ENCODE peak calls at places on chromosomes 6 and 20, in seven cellular contexts. H is tibial artery, A is heart right ventricle, Y is transverse colon, V is GM23248, S is psoas muscle, F is fibroblast of lung. W is an unnamed sample.

GRCh38 chr6:29967379-29968010 is 25.2 kb downstream of the HLA-A start:
- DNase-seq in H (no peak), A (no peak), Y (peak; percentile 75), V (peak; percentile 37), S (no peak), F (peak; percentile 6), W (no peak)

GRCh38 chr20:48679603-48680002 is 148.2 kb downstream of the PREX1 start:
- DNase-seq in H (no peak), A (no peak), Y (peak; percentile 88), V (no peak), S (no peak), F (no peak), W (no peak)

GRCh38 chr6:3235486-3235885 is 8.0 kb upstream of the TUBB2B start:
- DNase-seq in H (peak; percentile 9), A (no peak), Y (no peak), V (no peak), S (no peak), F (no peak), W (no peak)

GRCh38 chr6:10424005-10424404 is 9.1 kb upstream of the TFAP2A start:
- DNase-seq in H (no peak), A (no peak), Y (no peak), V (no peak), S (no peak), F (no peak), W (no peak)

GRCh38 chr6:136782021-136782770 is 10.1 kb downstream of the MAP3K5 start:
- DNase-seq in H (no peak), A (no peak), Y (no peak), V (peak; percentile 67), S (no peak), F (peak; percentile 75), W (no peak)

GRCh38 chr20:20441259-20441658 is 73.4 kb downstream of the INSM1 start:
- DNase-seq in H (no peak), A (no peak), Y (no peak), V (no peak), S (no peak), F (no peak), W (no peak)

GRCh38 chr6:53038148-53038547 is 27.1 kb upstream of the FBXO9 start:
- DNase-seq in H (no peak), A (no peak), Y (no peak), V (no peak), S (no peak), F (no peak), W (no peak)

GRCh38 chr6:1581120-1581991 is 28.4 kb upstream of the FOXC1 start:
- DNase-seq in H (no peak), A (no peak), Y (no peak), V (no peak), S (no peak), F (no peak), W (no peak)

GRCh38 chr6:3159805-3160781 is 2.7 kb upstream of the TUBB2A start:
- DNase-seq in H (no peak), A (no peak), Y (peak; percentile 84), V (no peak), S (no peak), F (peak; percentile 83), W (no peak)

GRCh38 chr6:6885521-6886088 is 222.2 kb upstream of the RREB1 start:
- DNase-seq in H (peak; percentile 75), A (peak; percentile 62), Y (peak; percentile 28), V (no peak), S (peak; percentile 82), F (no peak), W (peak; percentile 47)

GRCh38 chr6:46575530-46575929 is 77.1 kb downstream of the CYP39A1 start:
- DNase-seq in H (no peak), A (peak; percentile 9), Y (no peak), V (no peak), S (no peak), F (no peak), W (peak; percentile 15)

GRCh38 chr6:35736293-35736894 is 438 bp upstream of the ARMC12 start:
- DNase-seq in H (peak; percentile 84), A (peak; percentile 77), Y (peak; percentile 89), V (peak; percentile 53), S (peak; percentile 84), F (peak; percentile 25), W (peak; percentile 78)

GRCh38 chr6:30767158-30767943 is 23.0 kb upstream of the IER3 start:
- DNase-seq in H (no peak), A (no peak), Y (no peak), V (no peak), S (no peak), F (no peak), W (no peak)

GRCh38 chr20:17614176-17614811 is 44.4 kb downstream of the DSTN start:
- DNase-seq in H (peak; percentile 95), A (peak; percentile 86), Y (peak; percentile 78), V (peak; percentile 61), S (peak; percentile 91), F (peak; percentile 33), W (peak; percentile 87)

GRCh38 chr6:134029495-134030455 is 22.6 kb downstream of the SLC2A12 start:
- DNase-seq in H (no peak), A (no peak), Y (no peak), V (peak; percentile 31), S (no peak), F (peak; percentile 39), W (no peak)

GRCh38 chr6:105993769-105994521 is 92.2 kb upstream of the PRDM1 start:
- DNase-seq in H (no peak), A (peak; percentile 36), Y (peak; percentile 45), V (peak; percentile 78), S (peak; percentile 64), F (peak; percentile 42), W (peak; percentile 27)

GRCh38 chr6:47631248-47632196 is 66.9 kb upstream of the ADGRF4 start:
- DNase-seq in H (no peak), A (no peak), Y (no peak), V (peak; percentile 54), S (no peak), F (peak; percentile 36), W (no peak)

GRCh38 chr6:76342611-76343160 is 270.2 kb upstream of the IMPG1 start:
- DNase-seq in H (no peak), A (no peak), Y (no peak), V (no peak), S (no peak), F (no peak), W (no peak)

GRCh38 chr6:32666420-32667300 is at the start of gene HLA-DQB1:
- DNase-seq in H (no peak), A (no peak), Y (no peak), V (peak; percentile 46), S (no peak), F (no peak), W (no peak)

GRCh38 chr20:13772529-13772928 is 12.2 kb downstream of the ESF1 start:
- DNase-seq in H (no peak), A (no peak), Y (no peak), V (peak; percentile 28), S (no peak), F (no peak), W (no peak)

GRCh38 chr6:114364295-114364694 is 21.5 kb upstream of the HS3ST5 start:
- DNase-seq in H (no peak), A (no peak), Y (no peak), V (peak; percentile 44), S (no peak), F (peak; percentile 72), W (no peak)

GRCh38 chr20:3798908-3799248 is 2.8 kb downstream of the CDC25B start:
- DNase-seq in H (no peak), A (no peak), Y (no peak), V (no peak), S (peak; percentile 39), F (no peak), W (no peak)

GRCh38 chr20:3801846-3802245 is 5.7 kb downstream of the CDC25B start:
- DNase-seq in H (no peak), A (no peak), Y (no peak), V (no peak), S (peak; percentile 54), F (no peak), W (no peak)

GRCh38 chr20:3801299-3801698 is 5.2 kb downstream of the CDC25B start:
- DNase-seq in H (no peak), A (no peak), Y (no peak), V (no peak), S (no peak), F (no peak), W (no peak)

GRCh38 chr20:3800878-3801260 is 4.8 kb downstream of the CDC25B start:
- DNase-seq in H (no peak), A (no peak), Y (no peak), V (no peak), S (peak; percentile 26), F (no peak), W (no peak)

GRCh38 chr20:3800256-3800877 is 4.3 kb downstream of the CDC25B start:
- DNase-seq in H (no peak), A (no peak), Y (no peak), V (no peak), S (peak; percentile 23), F (no peak), W (no peak)
- H3K36me3 ChIP-seq in H (peaks cover 73% of the 10 kb centered on the region), A (peaks cover 29% of the 10 kb centered on the region), Y (peaks cover 12% of the 10 kb centered on the region), V (no peaks in the 10 kb centered on the region), S (peaks cover 41% of the 10 kb centered on the region), F (peaks cover 57% of the 10 kb centered on the region), W (peaks cover 50% of the 10 kb centered on the region)

DNA sequence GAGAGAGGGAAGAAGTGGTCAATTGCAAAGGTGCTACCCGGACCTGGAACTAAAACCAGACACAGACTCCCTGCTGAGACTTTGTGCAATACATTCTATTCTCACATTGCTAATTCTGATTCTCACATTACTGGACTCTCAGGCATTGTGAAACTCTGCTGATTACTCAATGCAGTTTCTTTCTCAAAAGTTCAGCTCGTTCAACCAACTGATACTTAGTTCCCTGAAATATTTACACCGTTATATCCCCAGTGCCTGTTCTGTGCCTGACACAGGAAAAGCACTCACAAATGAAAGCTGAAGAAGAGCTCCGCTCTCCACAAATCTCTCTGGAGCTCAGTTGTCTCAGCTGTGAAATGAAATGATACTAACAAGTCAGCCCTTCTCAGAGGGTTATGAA is 503 bp upstream of the SLPI start:
- DNase-seq in H (no peak), A (no peak), Y (no peak), V (peak; percentile 76), S (no peak), F (peak; percentile 4), W (no peak)
- H3K27ac ChIP-seq in H (no peak overlapping the region), A (no peak overlapping the region), Y (peak overlapping the region; percentile 59), V (peak overlapping the region; percentile 40), S (peak overlapping the region; percentile 37), F (no peak overlapping the region), W (no peak overlapping the region)

DNA sequence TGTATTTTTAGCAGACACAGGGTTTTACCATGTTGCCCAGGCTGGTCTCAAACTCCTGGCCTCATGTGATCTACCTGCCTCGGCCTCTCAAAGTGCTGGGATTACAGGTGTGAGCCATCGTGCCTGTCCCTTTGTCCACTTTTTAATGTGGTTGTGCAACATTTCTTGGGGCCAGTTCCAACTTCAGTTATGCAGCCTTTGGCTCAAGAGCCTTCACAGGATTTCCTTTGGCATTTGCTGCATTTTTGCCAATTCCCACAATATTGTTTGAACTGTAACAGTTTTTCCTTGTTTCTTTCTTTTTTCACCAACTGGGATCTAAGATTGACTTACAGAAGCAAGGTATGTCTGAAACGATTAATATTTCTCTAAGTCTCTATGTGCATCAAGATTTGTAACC is 63.6 kb downstream of the EDN1 start:
- DNase-seq in H (no peak), A (no peak), Y (no peak), V (peak; percentile 17), S (no peak), F (peak; percentile 8), W (no peak)
- H3K9me3 ChIP-seq in H (peaks cover 3% of the 10 kb centered on the region), A (no peaks in the 10 kb centered on the region), Y (peaks cover 13% of the 10 kb centered on the region), V (no peaks in the 10 kb centered on the region), S (no peaks in the 10 kb centered on the region), F (no peaks in the 10 kb centered on the region), W (peaks cover 24% of the 10 kb centered on the region)

GRCh38 chr6:8234316-8234715 is 132.0 kb upstream of the EEF1E1 start:
- DNase-seq in H (no peak), A (no peak), Y (no peak), V (no peak), S (no peak), F (no peak), W (no peak)
- H3K36me3 ChIP-seq in H (no peaks in the 10 kb centered on the region), A (no peaks in the 10 kb centered on the region), Y (no peaks in the 10 kb centered on the region), V (no peaks in the 10 kb centered on the region), S (no peaks in the 10 kb centered on the region), F (no peaks in the 10 kb centered on the region), W (no peaks in the 10 kb centered on the region)

GRCh38 chr6:152062476-152062875 is 255.0 kb downstream of the ESR1 start:
- DNase-seq in H (no peak), A (no peak), Y (no peak), V (no peak), S (no peak), F (no peak), W (no peak)
- H3K27ac ChIP-seq in H (peak overlapping the region; percentile 59), A (no peak overlapping the region), Y (no peak overlapping the region), V (no peak overlapping the region), S (no peak overlapping the region), F (no peak overlapping the region), W (no peak overlapping the region)